ENCODE peak calls at places on chromosomes 4 and X, in four cellular contexts. K, Y, E and F are unnamed samples. For H3K4me1, the result is how much of the 10 kb centered on the place peaks cover.

GRCh38 chrX:72046447-72046846 is 85.3 kb downstream of the RTL5 start:
- DNase-seq in K (no peak), Y (peak), E (no peak), F (no peak)

GRCh38 chr4:24236532-24236931 is 346.7 kb upstream of the PPARGC1A start:
- DNase-seq in K (no peak), E (no peak), Y (peak), F (no peak)

GRCh38 chr4:151055539-151055938 is 40.5 kb upstream of the LRBA start:
- DNase-seq in Y (no peak), K (no peak), E (no peak), F (no peak)

GRCh38 chr4:138290803-138291202 is 48.7 kb upstream of the SLC7A11 start:
- DNase-seq in E (no peak), K (no peak), Y (no peak), F (no peak)

GRCh38 chr4:147157860-147158701 is 212.4 kb upstream of the TTC29 start:
- DNase-seq in E (no peak), Y (peak), K (peak), F (no peak)

GRCh38 chr4:15737255-15737654 is 34.4 kb downstream of the BST1 start:
- DNase-seq in K (no peak), Y (no peak), E (no peak), F (no peak)

GRCh38 chr4:84965558-84966381 is 720 bp downstream of the WDFY3 start:
- DNase-seq in E (no peak), K (peak), Y (no peak), F (peak)

GRCh38 chrX:88416002-88416401 is 331.0 kb upstream of the CPXCR1 start:
- DNase-seq in Y (no peak), E (no peak), K (no peak), F (no peak)

GRCh38 chr4:114479595-114479994 is 119.0 kb upstream of the UGT8 start:
- DNase-seq in E (no peak), K (no peak), Y (no peak), F (no peak)

GRCh38 chr4:148054275-148054674 is 322.4 kb downstream of the ARHGAP10 start:
- DNase-seq in E (no peak), K (no peak), Y (no peak), F (no peak)

GRCh38 chr4:7651461-7651921 is 216.8 kb upstream of the PSAPL1 start:
- DNase-seq in K (peak), E (no peak), Y (peak), F (peak)

GRCh38 chrX:13177921-13178320 is 133.5 kb upstream of the FAM9C start:
- DNase-seq in K (no peak), E (no peak), Y (no peak), F (no peak)

GRCh38 chr4:123997116-123997515 is 600.5 kb downstream of the SPRY1 start:
- DNase-seq in K (no peak), E (no peak), Y (no peak), F (no peak)

GRCh38 chr4:130747842-130748241 is 1651.9 kb downstream of the C4orf33 start:
- DNase-seq in Y (no peak), E (no peak), K (no peak), F (peak)

GRCh38 chr4:94452476-94453300 is 946 bp downstream of the PDLIM5 start:
- DNase-seq in E (peak), Y (peak), K (peak), F (peak)

GRCh38 chrX:336227-336626 is 17.6 kb upstream of the GTPBP6 start:
- DNase-seq in K (no peak), E (no peak), Y (no peak), F (no peak)

GRCh38 chrX:106481341-106481740 is 130.4 kb upstream of the RADX start:
- DNase-seq in K (peak), E (no peak), Y (peak), F (peak)

GRCh38 chr4:182975806-182976205 is 58.6 kb upstream of the DCTD start:
- DNase-seq in E (no peak), Y (peak), K (no peak), F (peak)

GRCh38 chrX:113833096-113833495 is 750.8 kb upstream of the HTR2C start:
- DNase-seq in Y (peak), E (no peak), K (no peak), F (peak)

GRCh38 chrX:150690126-150690525 is 3.1 kb upstream of the MTMR1 start:
- DNase-seq in Y (peak), K (no peak), E (no peak), F (peak)

GRCh38 chrX:12814434-12814833 is 23.2 kb downstream of the PRPS2 start:
- DNase-seq in Y (no peak), E (no peak), K (peak), F (no peak)

GRCh38 chrX:1485033-1485432 is 32.3 kb upstream of the ASMTL start:
- DNase-seq in Y (no peak), E (no peak), K (no peak), F (no peak)

GRCh38 chrX:1481636-1482529 is 29.2 kb upstream of the ASMTL start:
- DNase-seq in E (no peak), K (peak), Y (peak), F (no peak)

GRCh38 chrX:1484638-1485019 is 31.9 kb upstream of the ASMTL start:
- DNase-seq in Y (no peak), K (no peak), E (no peak), F (no peak)

GRCh38 chrX:1486177-1486576 is 33.5 kb upstream of the ASMTL start:
- DNase-seq in Y (no peak), K (no peak), E (no peak), F (no peak)

DNA sequence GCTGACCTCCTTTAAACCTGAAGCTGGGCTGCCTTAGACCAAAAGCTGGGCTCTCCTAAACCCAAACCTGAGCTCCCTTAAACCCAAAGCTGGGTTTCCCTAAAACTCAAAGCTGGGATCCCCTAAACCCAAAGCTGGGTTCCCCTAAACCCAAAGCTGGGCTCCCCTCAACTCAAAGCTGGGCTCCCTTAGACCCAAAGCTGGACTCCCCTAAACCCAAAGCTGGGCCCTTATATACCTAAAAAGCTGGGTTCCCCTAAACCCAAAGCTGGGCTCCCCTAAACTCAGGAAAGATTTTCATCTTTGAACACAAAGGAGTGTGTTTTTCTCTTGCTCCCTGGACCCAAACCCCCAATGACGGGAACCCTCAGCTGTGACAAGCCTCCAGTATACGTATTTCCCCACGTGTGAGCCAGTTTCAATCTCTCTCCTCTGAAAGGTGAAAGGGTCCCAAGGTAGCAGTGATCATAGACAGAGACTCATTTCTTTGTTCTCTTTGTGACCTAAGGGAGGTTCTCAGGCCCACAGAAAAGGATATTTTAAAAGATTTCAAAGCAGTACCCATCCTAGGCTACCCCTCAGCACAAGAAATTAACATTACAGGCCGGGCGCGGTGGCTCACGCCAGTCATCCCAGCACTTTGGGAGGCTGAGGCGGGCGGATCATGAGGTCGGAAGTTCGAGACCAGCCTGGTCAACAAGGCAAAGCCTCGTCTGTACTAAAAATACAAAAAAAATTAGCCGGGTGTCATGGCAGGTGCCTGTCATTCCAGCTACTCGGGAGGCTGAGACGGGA is 31.3 kb upstream of the ASMTL start:
- DNase-seq in K (no peak), E (no peak), Y (no peak), F (no peak)
- H3K27ac ChIP-seq in K (no peak), E (no peak), Y (no peak), F (no peak)

DNA sequence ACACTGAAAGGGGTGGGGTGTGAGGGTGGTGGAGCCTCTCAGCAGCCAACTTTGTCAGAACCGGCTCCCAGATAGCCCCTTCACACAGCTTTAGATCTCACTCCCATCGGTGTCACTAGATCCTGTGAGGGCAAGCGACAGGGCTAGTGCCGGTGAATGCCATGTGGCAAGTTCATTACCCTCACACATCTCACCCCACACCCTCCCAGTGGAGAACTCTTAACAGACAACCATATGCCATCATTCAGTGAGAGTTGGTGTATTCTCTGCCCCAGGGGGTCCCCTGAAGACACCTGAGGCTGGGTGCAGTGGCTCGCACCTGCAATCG is 15.3 kb downstream of the SEPTIN6 start:
- DNase-seq in Y (no peak), E (no peak), K (no peak), F (no peak)
- H3K4me1 ChIP-seq in Y (under half), E (under half), K (under half), F (under half)

GRCh38 chr4:38980903-38981676 is 51.1 kb downstream of the TMEM156 start:
- DNase-seq in E (no peak), K (no peak), Y (peak), F (no peak)

GRCh38 chr4:38979081-38979480 is 53.1 kb downstream of the TMEM156 start:
- DNase-seq in E (no peak), Y (no peak), K (no peak), F (no peak)

GRCh38 chr4:38979511-38980230 is 52.5 kb downstream of the TMEM156 start:
- DNase-seq in E (no peak), Y (no peak), K (no peak), F (no peak)

DNA sequence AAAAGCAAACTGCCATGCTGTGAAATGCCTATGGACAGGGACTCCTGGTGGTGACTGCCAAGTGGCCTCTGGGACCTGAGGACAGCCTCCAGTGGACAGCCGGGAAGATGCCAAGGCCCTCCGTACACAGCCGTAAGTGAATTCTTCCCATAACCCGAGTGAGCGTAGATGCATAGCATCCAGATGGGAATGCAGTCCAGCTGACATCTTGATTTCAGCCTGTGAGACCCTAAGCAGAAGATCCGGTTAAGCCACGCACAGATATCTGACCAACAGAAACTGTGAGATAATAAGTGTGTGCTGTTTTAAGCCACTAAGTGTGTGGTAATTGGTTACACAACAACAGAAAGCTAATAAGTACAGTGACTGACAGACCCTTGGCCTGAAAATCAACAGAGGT is 55.9 kb downstream of the TMEM156 start:
- DNase-seq in Y (no peak), K (no peak), E (no peak), F (no peak)
- H3K27ac ChIP-seq in Y (no peak), K (no peak), E (no peak), F (no peak)

GRCh38 chrX:19752043-19752442 is 135.4 kb downstream of the SH3KBP1 start:
- DNase-seq in Y (no peak), E (no peak), K (no peak), F (no peak)
- H3K4me1 ChIP-seq in Y (under half), E (under half), K (under half), F (under half)

DNA sequence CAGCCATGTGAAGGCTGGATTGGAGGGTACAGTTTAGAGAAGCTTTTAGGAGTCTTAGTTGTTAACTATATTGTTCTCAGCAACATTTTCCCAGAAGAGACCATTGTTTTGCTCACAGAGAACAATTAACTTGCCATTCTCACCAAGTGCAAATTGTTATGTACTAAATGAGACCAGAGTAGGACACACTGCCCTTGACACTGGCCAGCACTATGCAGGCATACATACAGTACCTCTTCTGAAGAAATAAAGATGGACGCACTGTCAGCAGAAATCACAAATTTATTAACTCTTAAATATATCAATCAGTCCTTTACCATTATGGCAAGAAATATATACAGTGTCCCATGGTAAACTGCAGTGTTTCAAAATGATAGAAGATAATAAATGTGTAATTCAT is 309.4 kb downstream of the CAMK2D start:
- DNase-seq in E (no peak), Y (no peak), K (no peak), F (no peak)
- H3K27ac ChIP-seq in E (no peak), Y (no peak), K (no peak), F (no peak)